ENCODE peak calls at places on chromosomes 13 and 19, in ten cellular contexts. K, W, A, L, Z, P, S, X, J and B are unnamed samples.

GRCh38 chr13:31503626-31504025 is 235.7 kb upstream of the RXFP2 start:
- DNase-seq in A (no peak), L (no peak), W (no peak), K (no peak), J (no peak), P (no peak), X (no peak), Z (no peak), S (no peak), B (no peak)

GRCh38 chr13:108115739-108116138 is 99.6 kb downstream of the LIG4 start:
- DNase-seq in L (no peak), J (no peak), S (no peak), X (no peak), Z (no peak), P (no peak), A (no peak), W (no peak), K (no peak), B (no peak)

GRCh38 chr19:1035998-1036621 is 3.8 kb upstream of the ABCA7 start:
- DNase-seq in A (no peak), Z (peak), W (peak), X (no peak), L (no peak), K (no peak), J (peak), S (no peak), P (no peak), B (no peak)

GRCh38 chr13:50676602-50677001 is 166.9 kb downstream of the DLEU7 start:
- DNase-seq in P (peak), K (peak), L (no peak), X (no peak), S (peak), J (no peak), Z (no peak), A (peak), W (no peak), B (no peak)

GRCh38 chr13:100389617-100390016 is 199.0 kb downstream of the GGACT start:
- DNase-seq in S (no peak), A (no peak), Z (no peak), J (no peak), P (peak), X (no peak), K (no peak), L (no peak), W (no peak), B (no peak)

GRCh38 chr13:74000906-74001305 is 133.3 kb downstream of the KLF12 start:
- DNase-seq in K (no peak), W (no peak), J (no peak), P (no peak), A (no peak), Z (no peak), L (no peak), X (no peak), S (no peak), B (no peak)

GRCh38 chr13:23160241-23161175 is 20.3 kb upstream of the SGCG start:
- DNase-seq in P (no peak), X (no peak), K (no peak), Z (no peak), J (no peak), A (no peak), S (no peak), L (no peak), W (peak), B (peak)

GRCh38 chr19:31350693-31351211 is 1.5 kb upstream of the TSHZ3 start:
- DNase-seq in A (no peak), Z (no peak), L (peak), S (peak), J (peak), K (no peak), W (peak), P (no peak), X (no peak), B (peak)

GRCh38 chr13:76481738-76482137 is 404.5 kb downstream of the KCTD12 start:
- DNase-seq in Z (no peak), S (no peak), A (no peak), K (no peak), L (no peak), P (no peak), J (no peak), W (no peak), X (no peak), B (no peak)

GRCh38 chr19:58519087-58519354 is 589 bp downstream of the ZBTB45 start:
- DNase-seq in S (peak), X (peak), W (peak), J (peak), L (peak), A (peak), P (peak), Z (peak), K (peak), B (peak)

GRCh38 chr13:100301418-100301817 is 212.5 kb downstream of the PCCA start:
- DNase-seq in W (no peak), J (no peak), P (no peak), A (no peak), S (no peak), Z (no peak), X (no peak), L (no peak), K (no peak), B (no peak)

GRCh38 chr13:34300559-34300958 is 482.6 kb downstream of the RFC3 start:
- DNase-seq in X (no peak), W (no peak), Z (no peak), L (no peak), J (no peak), P (no peak), A (no peak), S (no peak), K (no peak), B (no peak)

GRCh38 chr19:35348909-35349611 is 1.4 kb downstream of the FFAR1 start:
- DNase-seq in J (no peak), P (peak), W (peak), Z (peak), L (no peak), S (no peak), A (no peak), X (no peak), K (no peak), B (peak)

GRCh38 chr13:99689955-99690354 is 188.7 kb downstream of the TM9SF2 start:
- DNase-seq in P (peak), S (no peak), A (no peak), Z (no peak), J (no peak), K (no peak), X (no peak), W (peak), L (no peak), B (no peak)

GRCh38 chr19:20102097-20102496 is 24.3 kb downstream of the ZNF90 start:
- DNase-seq in W (no peak), A (no peak), X (no peak), J (no peak), S (no peak), K (no peak), Z (no peak), P (no peak), L (no peak), B (no peak)

GRCh38 chr19:48363500-48363809 is 285 bp downstream of the TMEM143 start:
- DNase-seq in X (no peak), A (no peak), J (no peak), K (no peak), Z (peak), W (no peak), P (no peak), L (no peak), S (no peak), B (peak)

GRCh38 chr13:37681295-37682032 is 82.9 kb upstream of the POSTN start:
- DNase-seq in A (peak), S (peak), Z (no peak), K (peak), X (no peak), W (no peak), J (no peak), L (no peak), P (no peak), B (no peak)

GRCh38 chr19:23817519-23817918 is 58.8 kb upstream of the ZNF681 start:
- DNase-seq in K (no peak), P (peak), A (no peak), Z (no peak), X (peak), J (peak), L (peak), W (peak), S (peak), B (no peak)

GRCh38 chr13:48741377-48741776 is 87.6 kb downstream of the CYSLTR2 start:
- DNase-seq in S (no peak), K (peak), X (no peak), W (no peak), P (no peak), Z (no peak), J (no peak), A (no peak), L (no peak), B (no peak)

GRCh38 chr13:78595819-78596700 is 7.3 kb downstream of the POU4F1 start:
- DNase-seq in W (peak), Z (no peak), L (no peak), P (no peak), J (no peak), S (no peak), A (no peak), X (no peak), K (no peak), B (peak)

GRCh38 chr19:49564616-49565045 is 15.7 kb downstream of the NOSIP start:
- DNase-seq in W (no peak), Z (no peak), L (no peak), X (no peak), P (no peak), J (peak), A (no peak), S (no peak), K (no peak), B (no peak)

GRCh38 chr19:31960474-31960873 is 384.9 kb upstream of the ZNF507 start:
- DNase-seq in K (no peak), J (no peak), S (no peak), L (no peak), A (no peak), Z (no peak), W (no peak), P (no peak), X (no peak), B (no peak)

DNA sequence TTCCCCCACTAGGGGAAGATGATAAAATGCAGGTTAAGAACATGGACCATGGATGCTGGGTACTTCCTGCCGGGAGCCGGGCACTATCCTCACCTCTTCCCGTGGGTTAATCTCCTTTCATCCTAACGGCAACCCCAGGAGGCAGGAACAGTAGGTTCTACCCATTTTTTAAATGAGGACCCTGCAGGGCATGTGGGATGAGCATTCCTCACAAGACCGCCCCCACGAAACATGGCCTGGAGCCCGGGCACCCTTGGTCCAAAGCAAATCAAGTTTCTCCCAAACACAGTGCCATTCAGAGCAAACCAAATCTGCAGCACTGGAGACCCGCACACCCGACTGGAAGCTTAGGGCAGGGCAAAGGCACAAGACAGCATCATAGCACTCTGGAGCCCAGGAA is 35.4 kb downstream of the COL4A2 start:
- DNase-seq in K (no peak), S (no peak), J (no peak), A (no peak), X (no peak), W (no peak), Z (no peak), L (peak), P (no peak), B (no peak)
- TF ChIP-seq CTCF in K (no peak), S (no peak), J (no peak), A (no peak), X (no peak), W (no peak), Z (no peak), L (no peak), P (no peak), B (no peak)

GRCh38 chr19:55339225-55340143 is at the start of gene KMT5C:
- DNase-seq in S (peak), L (peak), W (peak), X (peak), A (peak), Z (peak), J (peak), P (peak), K (peak), B (peak)

GRCh38 chr19:55342044-55342531 is 2.4 kb downstream of the KMT5C start:
- DNase-seq in P (no peak), S (no peak), K (no peak), X (no peak), L (no peak), A (no peak), Z (peak), J (no peak), W (no peak), B (no peak)

GRCh38 chr19:55341191-55342043 is 1.7 kb downstream of the KMT5C start:
- DNase-seq in W (peak), L (peak), X (peak), J (peak), Z (peak), K (peak), A (no peak), S (peak), P (peak), B (peak)

GRCh38 chr19:55340144-55340783 is 588 bp downstream of the KMT5C start:
- DNase-seq in A (no peak), K (no peak), W (no peak), J (peak), L (no peak), S (no peak), X (peak), Z (peak), P (peak), B (no peak)

GRCh38 chr19:55340784-55341147 is 1.1 kb downstream of the KMT5C start:
- DNase-seq in J (peak), A (no peak), L (no peak), X (peak), S (no peak), Z (no peak), W (peak), P (no peak), K (peak), B (no peak)
- TF ChIP-seq CTCF in J (peak), A (peak), L (no peak), X (no peak), S (peak), Z (no peak), W (peak), P (peak), K (peak), B (peak)

DNA sequence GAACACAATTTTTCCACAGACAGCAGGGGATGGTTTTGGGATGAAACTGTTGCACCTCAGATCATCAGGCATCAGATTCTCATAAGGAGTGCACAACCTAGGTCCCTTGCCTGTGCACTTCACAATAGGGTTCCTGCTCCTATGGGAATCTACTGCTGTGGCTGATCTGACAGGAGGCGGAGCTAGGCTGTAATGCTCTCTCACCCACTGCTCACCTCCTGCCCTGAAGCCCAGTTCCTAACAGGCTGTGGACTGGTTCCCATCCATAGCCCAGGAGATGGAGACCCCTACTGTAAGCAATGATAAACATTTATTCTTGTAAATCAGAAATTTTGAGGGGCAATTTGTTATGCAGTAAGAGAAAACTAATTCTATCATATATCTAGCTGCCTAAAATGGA is 1234.7 kb downstream of the SLITRK1 start:
- DNase-seq in K (no peak), S (no peak), Z (no peak), P (no peak), L (no peak), A (no peak), X (no peak), J (no peak), W (peak), B (no peak)
- TF ChIP-seq CTCF in K (no peak), S (no peak), Z (no peak), P (no peak), L (no peak), A (no peak), X (no peak), J (no peak), W (no peak), B (no peak)

DNA sequence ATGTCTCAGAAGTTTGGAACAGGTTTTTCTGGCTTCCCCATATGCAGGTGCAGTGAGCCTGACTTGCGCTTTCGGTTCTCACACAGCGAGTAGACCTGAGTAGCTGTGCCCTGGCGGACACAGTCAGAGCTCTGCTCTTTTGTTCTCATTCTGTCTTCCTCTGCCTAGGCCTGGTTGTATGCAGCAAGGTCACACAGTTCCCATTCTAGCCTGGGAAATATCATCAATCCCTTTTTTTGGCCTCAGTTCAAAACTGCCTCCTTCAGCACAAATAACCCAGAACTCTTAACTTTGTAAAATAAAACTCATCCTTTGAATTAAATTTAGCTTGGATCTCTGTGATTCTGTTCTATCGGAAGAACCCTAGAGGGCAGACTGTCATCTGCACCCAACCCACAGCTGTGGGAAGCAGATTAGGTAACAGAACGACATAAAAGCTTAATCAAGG is 10.2 kb downstream of the OXGR1 start:
- DNase-seq in W (peak), P (peak), K (peak), Z (peak), J (peak), L (no peak), A (no peak), X (no peak), S (no peak), B (peak)
- TF ChIP-seq CTCF in W (peak), P (no peak), K (no peak), Z (peak), J (peak), L (peak), A (no peak), X (no peak), S (peak), B (no peak)

DNA sequence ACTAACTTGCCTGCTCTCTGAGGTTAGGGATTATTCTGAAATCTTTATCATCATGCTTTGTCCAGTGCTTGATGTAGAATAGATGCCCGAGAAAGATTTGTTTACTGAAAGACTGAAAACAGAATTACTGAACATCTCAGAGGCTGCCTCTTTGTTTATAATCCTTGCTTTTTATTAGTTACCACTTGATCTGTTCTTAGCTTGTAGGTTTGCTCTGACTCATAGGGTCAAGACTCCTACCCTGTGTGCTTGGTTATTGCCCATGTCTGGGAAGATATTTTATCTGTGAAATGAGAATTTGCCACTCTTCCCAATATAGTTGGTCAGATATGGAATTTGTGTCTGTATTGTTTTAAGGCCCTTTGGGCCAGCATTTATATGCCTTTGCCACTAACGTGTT is 675.3 kb downstream of the DIAPH3 start:
- DNase-seq in K (no peak), S (no peak), J (no peak), X (no peak), W (no peak), A (no peak), Z (no peak), P (no peak), L (no peak), B (no peak)
- TF ChIP-seq CTCF in K (no peak), S (no peak), J (no peak), X (no peak), W (no peak), A (no peak), Z (no peak), P (no peak), L (no peak), B (no peak)

DNA sequence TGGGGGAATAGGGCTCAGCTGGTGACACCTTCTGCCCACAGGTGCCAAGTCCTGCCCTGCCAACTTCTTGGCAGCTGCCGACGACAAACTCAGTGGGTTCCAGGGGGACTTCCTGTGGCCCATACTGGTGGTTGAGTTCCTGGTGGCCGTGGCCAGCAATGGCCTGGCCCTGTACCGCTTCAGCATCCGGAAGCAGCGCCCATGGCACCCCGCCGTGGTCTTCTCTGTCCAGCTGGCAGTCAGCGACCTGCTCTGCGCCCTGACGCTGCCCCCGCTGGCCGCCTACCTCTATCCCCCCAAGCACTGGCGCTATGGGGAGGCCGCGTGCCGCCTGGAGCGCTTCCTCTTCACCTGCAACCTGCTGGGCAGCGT is 2.1 kb downstream of the P2RY11 start:
- DNase-seq in W (no peak), K (no peak), L (no peak), S (no peak), J (no peak), X (no peak), A (no peak), Z (peak), P (peak), B (no peak)
- TF ChIP-seq CTCF in W (no peak), K (no peak), L (no peak), S (no peak), J (no peak), X (no peak), A (no peak), Z (no peak), P (peak), B (no peak)